ENCODE peak calls at places on chromosomes 11 and 22, in six cellular contexts. Z is brain microvascular endothelial cell; O is hepatic stellate cell; I is NAMALWA; U is naive thymus-derived CD8-positive, alpha-beta T cell; G is left cardiac atrium. E is an unnamed sample.

GRCh38 chr11:60168306-60168705 is 14.6 kb downstream of the MS4A6A start:
- DNase-seq in Z (no peak), O (no peak), I (no peak), U (no peak), G (no peak), E (no peak)

GRCh38 chr22:24433868-24434471 is 6.6 kb downstream of the ADORA2A start:
- DNase-seq in Z (peak; percentile 47), O (peak; percentile 69), I (peak; percentile 95), U (no peak), G (no peak), E (no peak)

GRCh38 chr11:110096369-110096976 is 3.3 kb downstream of the ZC3H12C start:
- DNase-seq in Z (no peak), O (no peak), I (no peak), U (no peak), G (no peak), E (no peak)

GRCh38 chr11:95301497-95301896 is 70.5 kb upstream of the SESN3 start:
- DNase-seq in Z (no peak), O (no peak), I (no peak), U (no peak), G (no peak), E (no peak)

GRCh38 chr11:56841210-56841810 is 92.8 kb upstream of the OR9G4 start:
- DNase-seq in Z (peak; percentile 64), O (peak; percentile 15), I (peak; percentile 66), U (no peak), G (peak; percentile 28), E (no peak)

GRCh38 chr11:35615911-35616900 is 2.1 kb upstream of the FJX1 start:
- DNase-seq in Z (peak; percentile 63), O (peak; percentile 47), I (peak; percentile 48), U (no peak), G (no peak), E (no peak)

GRCh38 chr11:86990520-86990919 is 35.3 kb upstream of the FZD4 start:
- DNase-seq in Z (peak; percentile 69), O (peak; percentile 76), I (no peak), U (no peak), G (no peak), E (no peak)

GRCh38 chr11:130882138-130882551 is 34.1 kb downstream of the SNX19 start:
- DNase-seq in Z (no peak), O (no peak), I (no peak), U (no peak), G (no peak), E (no peak)

GRCh38 chr11:131408011-131408640 is 37.7 kb downstream of the NTM start:
- DNase-seq in Z (peak; percentile 36), O (peak; percentile 16), I (peak; percentile 58), U (no peak), G (no peak), E (no peak)

E was measured in stimulated activated CD8-positive, alpha-beta memory T cell treated with anti-CD3 and anti-CD28 coated beads, Interleukin-7, amount 100 ng/mL, for 1 hour.